ENCODE peak calls at places on chromosome 20, in six cellular contexts. One of them, this sample, is unnamed.

GRCh38 chr20:5127204-5127858 is 523 bp downstream of the CDS2 start:
- DNase-seq in astrocyte: peak
- DNase-seq in fibroblast of lung: peak
- DNase-seq in uterus: peak
- DNase-seq in CD8-positive, alpha-beta T cell: peak
- DNase-seq in H9: peak
- DNase-seq in this sample: peak

GRCh38 chr20:45983279-45983743 is 11.3 kb upstream of the ZNF335 start:
- DNase-seq in astrocyte: no peak
- DNase-seq in uterus: no peak
- DNase-seq in fibroblast of lung: no peak
- DNase-seq in H9: no peak
- DNase-seq in CD8-positive, alpha-beta T cell: no peak
- DNase-seq in this sample: no peak

GRCh38 chr20:6081236-6081635 is 27.4 kb upstream of the LRRN4 start:
- DNase-seq in H9: no peak
- DNase-seq in fibroblast of lung: peak
- DNase-seq in CD8-positive, alpha-beta T cell: no peak
- DNase-seq in uterus: no peak
- DNase-seq in astrocyte: peak
- DNase-seq in this sample: no peak

GRCh38 chr20:54123587-54124180 is 50.1 kb downstream of the CYP24A1 start:
- DNase-seq in fibroblast of lung: peak
- DNase-seq in CD8-positive, alpha-beta T cell: no peak
- DNase-seq in uterus: peak
- DNase-seq in astrocyte: peak
- DNase-seq in H9: peak
- DNase-seq in this sample: peak

GRCh38 chr20:51327251-51327841 is 215.2 kb downstream of the NFATC2 start:
- DNase-seq in CD8-positive, alpha-beta T cell: no peak
- DNase-seq in astrocyte: peak
- DNase-seq in uterus: peak
- DNase-seq in fibroblast of lung: peak
- DNase-seq in H9: no peak
- DNase-seq in this sample: no peak

GRCh38 chr20:59004763-59005522 is 2.1 kb downstream of the CTSZ start:
- DNase-seq in CD8-positive, alpha-beta T cell: no peak
- DNase-seq in H9: no peak
- DNase-seq in astrocyte: no peak
- DNase-seq in fibroblast of lung: no peak
- DNase-seq in uterus: no peak
- DNase-seq in this sample: no peak

GRCh38 chr20:59047938-59048680 is 5.5 kb upstream of the PRELID3B start:
- DNase-seq in H9: no peak
- DNase-seq in fibroblast of lung: peak
- DNase-seq in astrocyte: peak
- DNase-seq in CD8-positive, alpha-beta T cell: no peak
- DNase-seq in uterus: no peak
- DNase-seq in this sample: no peak

GRCh38 chr20:14449323-14449722 is 111.9 kb upstream of the FLRT3 start:
- DNase-seq in uterus: no peak
- DNase-seq in H9: no peak
- DNase-seq in fibroblast of lung: peak
- DNase-seq in astrocyte: no peak
- DNase-seq in CD8-positive, alpha-beta T cell: no peak
- DNase-seq in this sample: peak

GRCh38 chr20:51661609-51662178 is 106.5 kb downstream of the ATP9A start:
- DNase-seq in uterus: no peak
- DNase-seq in astrocyte: peak
- DNase-seq in fibroblast of lung: peak
- DNase-seq in H9: no peak
- DNase-seq in CD8-positive, alpha-beta T cell: no peak
- DNase-seq in this sample: peak

GRCh38 chr20:16530201-16530681 is 43.0 kb downstream of the KIF16B start:
- DNase-seq in astrocyte: peak
- DNase-seq in fibroblast of lung: peak
- DNase-seq in uterus: no peak
- DNase-seq in CD8-positive, alpha-beta T cell: no peak
- DNase-seq in H9: no peak
- DNase-seq in this sample: peak

GRCh38 chr20:24370911-24371695 is 98.3 kb upstream of the SYNDIG1 start:
- DNase-seq in H9: no peak
- DNase-seq in astrocyte: no peak
- DNase-seq in fibroblast of lung: no peak
- DNase-seq in uterus: no peak
- DNase-seq in CD8-positive, alpha-beta T cell: no peak
- DNase-seq in this sample: no peak

GRCh38 chr20:14148042-14148441 is 152.7 kb downstream of the MACROD2 start:
- DNase-seq in H9: no peak
- DNase-seq in CD8-positive, alpha-beta T cell: no peak
- DNase-seq in uterus: no peak
- DNase-seq in astrocyte: peak
- DNase-seq in fibroblast of lung: peak
- DNase-seq in this sample: no peak

GRCh38 chr20:5508044-5508443 is 191.3 kb upstream of the PROKR2 start:
- DNase-seq in astrocyte: no peak
- DNase-seq in H9: no peak
- DNase-seq in uterus: no peak
- DNase-seq in fibroblast of lung: no peak
- DNase-seq in CD8-positive, alpha-beta T cell: no peak
- DNase-seq in this sample: no peak

GRCh38 chr20:49568491-49569151 is 684 bp upstream of the PTGIS start:
- DNase-seq in uterus: peak
- DNase-seq in fibroblast of lung: no peak
- DNase-seq in CD8-positive, alpha-beta T cell: no peak
- DNase-seq in astrocyte: peak
- DNase-seq in H9: peak
- DNase-seq in this sample: no peak

GRCh38 chr20:41635158-41635557 is 17.0 kb upstream of the CHD6 start:
- DNase-seq in CD8-positive, alpha-beta T cell: no peak
- DNase-seq in uterus: no peak
- DNase-seq in fibroblast of lung: no peak
- DNase-seq in H9: no peak
- DNase-seq in astrocyte: no peak
- DNase-seq in this sample: no peak

GRCh38 chr20:51995038-51995437 is 192.7 kb upstream of the SALL4 start:
- DNase-seq in H9: no peak
- DNase-seq in uterus: no peak
- DNase-seq in astrocyte: no peak
- DNase-seq in CD8-positive, alpha-beta T cell: no peak
- DNase-seq in fibroblast of lung: no peak
- DNase-seq in this sample: no peak

GRCh38 chr20:22630698-22631097 is 46.3 kb upstream of the FOXA2 start:
- DNase-seq in uterus: no peak
- DNase-seq in H9: no peak
- DNase-seq in fibroblast of lung: no peak
- DNase-seq in CD8-positive, alpha-beta T cell: no peak
- DNase-seq in astrocyte: no peak
- DNase-seq in this sample: no peak

GRCh38 chr20:38692436-38693411 is 31.6 kb upstream of the SLC32A1 start:
- DNase-seq in CD8-positive, alpha-beta T cell: peak
- DNase-seq in uterus: no peak
- DNase-seq in H9: peak
- DNase-seq in fibroblast of lung: peak
- DNase-seq in astrocyte: peak
- DNase-seq in this sample: peak

GRCh38 chr20:24775966-24776365 is 173.1 kb upstream of the CST7 start:
- DNase-seq in uterus: no peak
- DNase-seq in fibroblast of lung: no peak
- DNase-seq in CD8-positive, alpha-beta T cell: no peak
- DNase-seq in astrocyte: no peak
- DNase-seq in H9: no peak
- DNase-seq in this sample: no peak

GRCh38 chr20:22536956-22537756 is 47.2 kb downstream of the FOXA2 start:
- DNase-seq in astrocyte: no peak
- DNase-seq in H9: no peak
- DNase-seq in CD8-positive, alpha-beta T cell: no peak
- DNase-seq in fibroblast of lung: no peak
- DNase-seq in uterus: no peak
- DNase-seq in this sample: no peak

GRCh38 chr20:48329676-48330644 is 497.8 kb downstream of the PREX1 start:
- DNase-seq in astrocyte: peak
- DNase-seq in H9: peak
- DNase-seq in fibroblast of lung: peak
- DNase-seq in uterus: no peak
- DNase-seq in CD8-positive, alpha-beta T cell: no peak
- DNase-seq in this sample: no peak

GRCh38 chr20:42366626-42367025 is 748.4 kb upstream of the CHD6 start:
- DNase-seq in uterus: no peak
- DNase-seq in CD8-positive, alpha-beta T cell: no peak
- DNase-seq in fibroblast of lung: no peak
- DNase-seq in H9: no peak
- DNase-seq in astrocyte: no peak
- DNase-seq in this sample: no peak

GRCh38 chr20:5835234-5835845 is 85.1 kb downstream of the SHLD1 start:
- DNase-seq in H9: no peak
- DNase-seq in astrocyte: peak
- DNase-seq in CD8-positive, alpha-beta T cell: no peak
- DNase-seq in fibroblast of lung: peak
- DNase-seq in uterus: no peak
- DNase-seq in this sample: peak

GRCh38 chr20:3672864-3673550 is 8.8 kb downstream of the ADAM33 start:
- DNase-seq in H9: no peak
- DNase-seq in CD8-positive, alpha-beta T cell: no peak
- DNase-seq in astrocyte: no peak
- DNase-seq in fibroblast of lung: no peak
- DNase-seq in uterus: no peak
- DNase-seq in this sample: no peak

GRCh38 chr20:19012671-19013070 is 199.1 kb downstream of the SCP2D1 start:
- DNase-seq in uterus: peak
- DNase-seq in CD8-positive, alpha-beta T cell: no peak
- DNase-seq in astrocyte: no peak
- DNase-seq in H9: no peak
- DNase-seq in fibroblast of lung: no peak
- DNase-seq in this sample: peak
- H3K27ac ChIP-seq in uterus: peak
- H3K27ac ChIP-seq in CD8-positive, alpha-beta T cell: no peak
- H3K27ac ChIP-seq in astrocyte: no peak
- H3K27ac ChIP-seq in H9: no peak
- H3K27ac ChIP-seq in fibroblast of lung: no peak
- H3K27ac ChIP-seq in this sample: no peak

DNA sequence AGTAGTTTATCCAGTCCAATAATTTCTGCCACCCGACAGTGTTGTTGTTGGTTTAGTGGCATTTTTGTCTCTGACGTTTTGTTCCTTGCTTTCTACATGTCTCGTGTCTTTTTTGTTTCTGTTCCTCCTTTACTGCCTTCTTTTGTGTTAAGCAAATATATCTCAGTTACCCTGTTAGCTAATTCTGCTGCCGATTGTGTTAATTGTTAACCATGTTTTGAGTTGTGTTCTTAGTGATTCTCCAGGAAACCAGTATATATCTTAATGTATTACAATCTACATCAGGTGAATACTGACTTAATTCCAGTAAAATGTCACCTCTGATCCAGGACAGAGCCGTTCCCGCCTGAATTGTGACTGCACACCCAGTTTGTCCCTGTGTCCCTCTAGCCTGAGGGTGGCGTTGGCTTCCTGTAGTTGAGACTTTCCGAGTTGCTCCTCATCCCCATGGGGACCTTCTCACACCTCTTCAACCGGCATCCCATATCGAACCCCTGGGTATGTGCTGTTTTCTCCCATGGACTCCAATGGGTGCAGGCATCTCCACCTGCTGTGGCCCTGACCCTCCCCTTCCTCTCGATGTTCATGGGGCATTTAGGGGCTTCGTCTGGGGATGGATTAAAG is 35.8 kb upstream of the BHLHE23 start:
- DNase-seq in CD8-positive, alpha-beta T cell: no peak
- DNase-seq in H9: no peak
- DNase-seq in fibroblast of lung: no peak
- DNase-seq in uterus: no peak
- DNase-seq in astrocyte: no peak
- DNase-seq in this sample: no peak
- TF ChIP-seq CTCF in CD8-positive, alpha-beta T cell: no peak
- TF ChIP-seq CTCF in H9: no peak
- TF ChIP-seq CTCF in fibroblast of lung: no peak
- TF ChIP-seq CTCF in uterus: no peak
- TF ChIP-seq CTCF in astrocyte: no peak
- TF ChIP-seq CTCF in this sample: no peak

GRCh38 chr20:62370807-62371587 is 3.9 kb upstream of the LAMA5 start:
- DNase-seq in uterus: no peak
- DNase-seq in H9: no peak
- DNase-seq in CD8-positive, alpha-beta T cell: no peak
- DNase-seq in fibroblast of lung: no peak
- DNase-seq in astrocyte: no peak
- DNase-seq in this sample: no peak
- H3K27ac ChIP-seq in uterus: peak
- H3K27ac ChIP-seq in H9: no peak
- H3K27ac ChIP-seq in CD8-positive, alpha-beta T cell: no peak
- H3K27ac ChIP-seq in fibroblast of lung: peak
- H3K27ac ChIP-seq in astrocyte: no peak
- H3K27ac ChIP-seq in this sample: peak

GRCh38 chr20:32661820-32662528 is 11.8 kb downstream of the C20orf203 start:
- DNase-seq in fibroblast of lung: no peak
- DNase-seq in CD8-positive, alpha-beta T cell: no peak
- DNase-seq in astrocyte: no peak
- DNase-seq in H9: no peak
- DNase-seq in uterus: no peak
- DNase-seq in this sample: no peak

GRCh38 chr20:32660661-32661060 is 13.1 kb downstream of the C20orf203 start:
- DNase-seq in CD8-positive, alpha-beta T cell: no peak
- DNase-seq in astrocyte: no peak
- DNase-seq in fibroblast of lung: no peak
- DNase-seq in uterus: no peak
- DNase-seq in H9: no peak
- DNase-seq in this sample: no peak

GRCh38 chr20:32667030-32667429 is 6.7 kb downstream of the C20orf203 start:
- DNase-seq in fibroblast of lung: no peak
- DNase-seq in CD8-positive, alpha-beta T cell: no peak
- DNase-seq in astrocyte: no peak
- DNase-seq in uterus: no peak
- DNase-seq in H9: no peak
- DNase-seq in this sample: no peak

GRCh38 chr20:32664352-32665159 is 9.2 kb downstream of the C20orf203 start:
- DNase-seq in fibroblast of lung: no peak
- DNase-seq in uterus: no peak
- DNase-seq in H9: no peak
- DNase-seq in astrocyte: no peak
- DNase-seq in CD8-positive, alpha-beta T cell: no peak
- DNase-seq in this sample: no peak

DNA sequence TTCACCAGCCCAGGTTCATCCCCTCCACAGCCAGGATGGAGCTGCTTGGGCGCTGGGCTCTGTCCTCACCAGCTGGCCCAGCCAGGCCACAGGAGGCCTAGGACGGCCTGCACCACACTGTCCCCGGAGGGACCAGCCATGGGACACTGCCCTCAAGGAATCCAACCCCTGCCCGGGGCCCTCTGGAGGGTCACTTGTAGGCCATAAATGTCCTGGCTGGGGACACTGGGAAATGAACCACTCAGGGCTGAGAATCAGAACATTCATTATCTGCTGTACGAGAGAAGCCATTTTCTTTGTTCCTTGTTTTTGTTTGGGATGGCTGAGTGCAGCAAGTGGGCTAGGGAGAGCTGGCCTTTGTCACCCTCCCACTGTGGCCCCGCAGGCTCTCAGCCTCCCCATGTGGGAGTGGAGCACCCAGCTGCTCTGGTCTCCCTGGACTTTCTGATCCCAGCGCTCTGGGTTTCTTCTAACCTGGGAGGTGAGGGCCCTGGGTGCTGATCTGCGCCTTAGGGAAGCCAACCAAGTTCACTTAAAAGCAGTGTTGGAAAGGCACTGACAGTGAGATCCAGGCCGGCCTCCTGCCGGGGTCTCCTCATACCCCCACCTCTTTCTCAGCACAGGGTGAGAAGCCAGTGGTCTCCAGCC is 9.9 kb downstream of the C20orf203 start:
- DNase-seq in uterus: no peak
- DNase-seq in H9: no peak
- DNase-seq in astrocyte: no peak
- DNase-seq in CD8-positive, alpha-beta T cell: no peak
- DNase-seq in fibroblast of lung: no peak
- DNase-seq in this sample: no peak
- TF ChIP-seq CTCF in uterus: no peak
- TF ChIP-seq CTCF in H9: no peak
- TF ChIP-seq CTCF in astrocyte: no peak
- TF ChIP-seq CTCF in CD8-positive, alpha-beta T cell: no peak
- TF ChIP-seq CTCF in fibroblast of lung: no peak
- TF ChIP-seq CTCF in this sample: no peak